ENCODE peak calls at places on chromosomes 1 and 21, in six cellular contexts. H is sciatic nerve; F is stimulated activated CD4-positive, alpha-beta T cell treated with anti-CD3 and anti-CD28 coated beads, Interleukin-1b, Interleukin-23, amount 100 ng/mL, for 24 hours; M is kidney epithelial cell; Z is activated CD8-positive, alpha-beta memory T cell treated with anti-CD3 and anti-CD28 coated beads for 24 hours; Q is tibial artery. R is an unnamed sample.

GRCh38 chr1:38084700-38085099 is 38.1 kb upstream of the POU3F1 start:
- DNase-seq in M (no peak), Q (no peak), H (no peak), Z (no peak), F (no peak), R (no peak)

GRCh38 chr1:218409946-218410510 is 64.9 kb downstream of the TGFB2 start:
- DNase-seq in M (no peak), Q (no peak), H (no peak), Z (no peak), F (no peak), R (no peak)

GRCh38 chr1:77412069-77412793 is 130.4 kb downstream of the AK5 start:
- DNase-seq in H (no peak), M (no peak), Z (no peak), F (no peak), Q (no peak), R (no peak)

GRCh38 chr1:169588785-169589485 is 2.7 kb upstream of the F5 start:
- DNase-seq in H (no peak), F (no peak), Z (no peak), Q (no peak), M (no peak), R (no peak)

GRCh38 chr1:151352001-151352718 is 5.1 kb upstream of the RFX5 start:
- DNase-seq in Q (no peak), H (no peak), F (no peak), M (no peak), Z (no peak), R (no peak)

GRCh38 chr1:27873671-27874384 is 1.5 kb downstream of the THEMIS2 start:
- DNase-seq in F (no peak), M (no peak), Q (no peak), H (peak), Z (no peak), R (no peak)

GRCh38 chr1:17967623-17968022 is 140.0 kb upstream of the IGSF21 start:
- DNase-seq in M (no peak), Z (no peak), Q (no peak), H (no peak), F (no peak), R (no peak)

GRCh38 chr1:49363628-49364027 is 586.9 kb upstream of the BEND5 start:
- DNase-seq in M (no peak), Z (no peak), F (no peak), Q (no peak), H (no peak), R (no peak)

GRCh38 chr1:245155186-245156040 is 628 bp downstream of the KIF26B start:
- DNase-seq in M (no peak), Q (no peak), H (no peak), F (no peak), Z (peak), R (no peak)

GRCh38 chr1:14138627-14139026 is 438.6 kb downstream of the PRDM2 start:
- DNase-seq in Z (no peak), M (no peak), F (no peak), Q (peak), H (no peak), R (no peak)

GRCh38 chr1:89627596-89627962 is 5.3 kb upstream of the LRRC8C start:
- DNase-seq in Q (no peak), M (no peak), Z (no peak), H (no peak), F (no peak), R (no peak)

GRCh38 chr1:206802401-206802800 is 30.1 kb upstream of the IL10 start:
- DNase-seq in Q (no peak), H (no peak), M (no peak), Z (no peak), F (no peak), R (no peak)

GRCh38 chr1:159141584-159142518 is 29.6 kb upstream of the CADM3 start:
- DNase-seq in Q (no peak), H (no peak), Z (no peak), M (no peak), F (no peak), R (peak)

GRCh38 chr1:34929497-34929852 is at the start of gene DLGAP3:
- DNase-seq in Q (no peak), M (no peak), F (no peak), H (no peak), Z (no peak), R (no peak)

GRCh38 chr1:237309595-237310118 is 267.7 kb downstream of the RYR2 start:
- DNase-seq in F (no peak), Z (no peak), M (no peak), H (no peak), Q (no peak), R (no peak)

GRCh38 chr21:32352556-32352955 is 40.3 kb downstream of the URB1 start:
- DNase-seq in F (no peak), H (no peak), Z (no peak), Q (no peak), M (no peak), R (no peak)

GRCh38 chr1:983736-984475 is 2.0 kb upstream of the PERM1 start:
- DNase-seq in H (no peak), Z (peak), M (no peak), Q (no peak), F (peak), R (no peak)

GRCh38 chr1:84847253-84848247 is 45.5 kb downstream of the LPAR3 start:
- DNase-seq in Q (peak), H (peak), Z (no peak), F (no peak), M (peak), R (peak)

GRCh38 chr21:26457817-26458216 is 115.3 kb downstream of the CYYR1 start:
- DNase-seq in H (no peak), Z (no peak), M (no peak), Q (peak), F (no peak), R (no peak)

GRCh38 chr1:171424494-171424893 is 60.8 kb upstream of the PRRC2C start:
- DNase-seq in Z (no peak), M (no peak), F (no peak), H (no peak), Q (no peak), R (no peak)

GRCh38 chr1:92599184-92599583 is 112.5 kb upstream of the GFI1 start:
- DNase-seq in Z (no peak), Q (no peak), F (no peak), M (no peak), H (no peak), R (no peak)

GRCh38 chr1:198937231-198938031 is 298.6 kb downstream of the PTPRC start:
- DNase-seq in H (no peak), Z (peak), F (no peak), Q (peak), M (peak), R (peak)

GRCh38 chr1:110673805-110674336 is 869 bp downstream of the KCNA3 start:
- DNase-seq in Q (no peak), Z (peak), F (no peak), M (no peak), H (no peak), R (no peak)

GRCh38 chr1:233440952-233441401 is 113.5 kb downstream of the MAP3K21 start:
- DNase-seq in F (no peak), Q (no peak), H (no peak), Z (no peak), M (peak), R (no peak)

GRCh38 chr1:92994105-92994712 is 32.9 kb upstream of the DIPK1A start:
- DNase-seq in Q (peak), F (peak), H (peak), Z (no peak), M (peak), R (no peak)

GRCh38 chr1:27004471-27005165 is 8.0 kb downstream of the TENT5B start:
- DNase-seq in M (no peak), H (no peak), Q (no peak), Z (no peak), F (no peak), R (no peak)

GRCh38 chr1:12604114-12604874 is 13.7 kb downstream of the DHRS3 start:
- DNase-seq in Z (peak), Q (peak), M (peak), H (no peak), F (no peak), R (peak)

GRCh38 chr1:72540674-72541073 is 258.3 kb upstream of the NEGR1 start:
- DNase-seq in F (no peak), H (no peak), Z (no peak), M (no peak), Q (no peak), R (no peak)

GRCh38 chr1:28248273-28249012 is 10.9 kb upstream of the SESN2 start:
- DNase-seq in H (peak), F (peak), Z (peak), M (no peak), Q (peak), R (no peak)

GRCh38 chr1:211606914-211607751 is 28.2 kb upstream of the SLC30A1 start:
- DNase-seq in M (no peak), F (no peak), Q (no peak), H (no peak), Z (peak), R (no peak)

GRCh38 chr1:118298397-118298796 is 113.4 kb upstream of the SPAG17 start:
- DNase-seq in Z (no peak), H (no peak), F (no peak), Q (no peak), M (no peak), R (no peak)

GRCh38 chr1:24294228-24294672 is 24.9 kb upstream of the GRHL3 start:
- DNase-seq in Q (peak), F (no peak), Z (no peak), H (no peak), M (peak), R (peak)

GRCh38 chr1:1602321-1602931 is 2.5 kb upstream of the FNDC10 start:
- DNase-seq in M (no peak), H (no peak), Z (no peak), F (no peak), Q (no peak), R (no peak)

GRCh38 chr1:170700842-170701305 is 36.9 kb downstream of the PRRX1 start:
- DNase-seq in Z (no peak), H (no peak), Q (no peak), M (no peak), F (no peak), R (no peak)

GRCh38 chr1:20732071-20732587 is 374 bp downstream of the SH2D5 start:
- DNase-seq in F (peak), Q (no peak), Z (peak), H (peak), M (no peak), R (no peak)

GRCh38 chr1:85461216-85461945 is 3.6 kb downstream of the DDAH1 start:
- DNase-seq in Q (no peak), H (no peak), F (no peak), Z (no peak), M (no peak), R (no peak)

R was measured in non-pigmented ciliary epithelial cell.